ENCODE peak calls at places on chromosomes 11 and 22, in seven cellular contexts. K, N, B, D, Q, X and P are unnamed samples.

GRCh38 chr11:77386178-77386577 is 84.7 kb upstream of the GDPD4 start:
- DNase-seq in K (no peak), N (no peak), Q (no peak), X (no peak), B (no peak), D (peak), P (no peak)

GRCh38 chr11:120974980-120975379 is 48.9 kb upstream of the TBCEL start:
- DNase-seq in N (no peak), B (no peak), X (no peak), K (no peak), Q (no peak), D (peak), P (no peak)

GRCh38 chr11:58647141-58647699 is 24.8 kb downstream of the CNTF start:
- DNase-seq in N (no peak), X (no peak), K (no peak), D (no peak), Q (no peak), B (no peak), P (no peak)

GRCh38 chr11:12800032-12800671 is 125.9 kb downstream of the TEAD1 start:
- DNase-seq in X (no peak), Q (no peak), K (no peak), B (no peak), D (peak), N (no peak), P (peak)

GRCh38 chr22:46881373-46882118 is 119.1 kb downstream of the TBC1D22A start:
- DNase-seq in K (no peak), B (no peak), D (peak), Q (no peak), N (no peak), X (no peak), P (peak)

GRCh38 chr11:66614073-66614472 is 2.4 kb upstream of the RBM14 start:
- DNase-seq in Q (no peak), X (no peak), B (no peak), D (no peak), K (no peak), N (no peak), P (no peak)

GRCh38 chr11:95299078-95299611 is 68.1 kb upstream of the SESN3 start:
- DNase-seq in K (no peak), D (peak), Q (no peak), B (no peak), N (peak), X (no peak), P (no peak)

GRCh38 chr11:134266841-134267251 is 9.3 kb upstream of the GLB1L3 start:
- DNase-seq in D (peak), B (peak), Q (no peak), K (no peak), X (no peak), N (no peak), P (peak)

GRCh38 chr11:82855616-82856015 is 44.6 kb downstream of the PRCP start:
- DNase-seq in D (peak), N (no peak), K (no peak), B (no peak), X (no peak), Q (no peak), P (no peak)

GRCh38 chr11:84800755-84801346 is 826.3 kb downstream of the DLG2 start:
- DNase-seq in N (no peak), X (peak), D (peak), Q (no peak), K (no peak), B (no peak), P (peak)

GRCh38 chr11:65911682-65912568 is 6.9 kb downstream of the C11orf68 start:
- DNase-seq in Q (no peak), D (peak), K (no peak), B (peak), N (peak), X (no peak), P (peak)

GRCh38 chr11:82714346-82715174 is 19.1 kb downstream of the FAM181B start:
- DNase-seq in K (no peak), N (no peak), X (no peak), D (peak), Q (no peak), B (no peak), P (no peak)

GRCh38 chr11:120326845-120327281 is 1.8 kb downstream of the TLCD5 start:
- DNase-seq in D (peak), B (no peak), Q (no peak), X (no peak), N (no peak), K (no peak), P (no peak)

GRCh38 chr11:86958259-86958658 is 3.1 kb upstream of the FZD4 start:
- DNase-seq in N (no peak), K (no peak), D (no peak), X (no peak), B (no peak), Q (no peak), P (no peak)

GRCh38 chr11:120811199-120811598 is 212.7 kb upstream of the TBCEL start:
- DNase-seq in N (no peak), Q (no peak), B (no peak), X (no peak), K (no peak), D (no peak), P (no peak)

GRCh38 chr11:114827043-114827442 is 148.7 kb downstream of the NXPE2 start:
- DNase-seq in X (no peak), B (no peak), K (no peak), D (no peak), N (no peak), Q (no peak), P (no peak)

GRCh38 chr11:109423114-109423859 is 1.3 kb downstream of the C11orf87 start:
- DNase-seq in K (no peak), D (peak), B (no peak), N (peak), X (peak), Q (no peak), P (no peak)

GRCh38 chr22:44151661-44152060 is 29.1 kb upstream of the PARVG start:
- DNase-seq in Q (no peak), X (no peak), B (no peak), K (no peak), D (peak), N (no peak), P (peak)

GRCh38 chr11:13292970-13293369 is 15.4 kb downstream of the BMAL1 start:
- DNase-seq in X (no peak), N (no peak), B (peak), Q (no peak), D (no peak), K (no peak), P (no peak)

GRCh38 chr22:24526191-24526590 is 28.7 kb downstream of the GUCD1 start:
- DNase-seq in D (no peak), K (no peak), B (no peak), N (no peak), Q (no peak), X (no peak), P (no peak)

GRCh38 chr22:21876486-21877176 is 9.2 kb upstream of the MAPK1 start:
- DNase-seq in X (no peak), Q (no peak), B (no peak), D (peak), K (no peak), N (no peak), P (peak)

GRCh38 chr11:96794152-96794551 is 404.3 kb downstream of the JRKL start:
- DNase-seq in D (no peak), Q (no peak), X (no peak), B (no peak), K (no peak), N (no peak), P (peak)

GRCh38 chr11:126736682-126737404 is 263.7 kb downstream of the KIRREL3 start:
- DNase-seq in X (no peak), Q (no peak), B (no peak), D (no peak), N (no peak), K (no peak), P (no peak)

GRCh38 chr11:20057055-20057943 is 103.0 kb downstream of the DBX1 start:
- DNase-seq in X (no peak), D (peak), N (no peak), B (no peak), Q (no peak), K (no peak), P (peak)

GRCh38 chr11:124896821-124897391 is 759 bp downstream of the ROBO4 start:
- DNase-seq in B (no peak), X (no peak), D (no peak), Q (no peak), N (no peak), K (no peak), P (peak)

GRCh38 chr11:16097543-16097942 is 258.8 kb downstream of the SOX6 start:
- DNase-seq in B (no peak), X (no peak), Q (no peak), D (no peak), K (no peak), N (no peak), P (peak)

GRCh38 chr22:42621505-42622002 is 6.9 kb upstream of the POLDIP3 start:
- DNase-seq in D (peak), N (peak), B (peak), X (peak), K (peak), Q (peak), P (peak)

DNA sequence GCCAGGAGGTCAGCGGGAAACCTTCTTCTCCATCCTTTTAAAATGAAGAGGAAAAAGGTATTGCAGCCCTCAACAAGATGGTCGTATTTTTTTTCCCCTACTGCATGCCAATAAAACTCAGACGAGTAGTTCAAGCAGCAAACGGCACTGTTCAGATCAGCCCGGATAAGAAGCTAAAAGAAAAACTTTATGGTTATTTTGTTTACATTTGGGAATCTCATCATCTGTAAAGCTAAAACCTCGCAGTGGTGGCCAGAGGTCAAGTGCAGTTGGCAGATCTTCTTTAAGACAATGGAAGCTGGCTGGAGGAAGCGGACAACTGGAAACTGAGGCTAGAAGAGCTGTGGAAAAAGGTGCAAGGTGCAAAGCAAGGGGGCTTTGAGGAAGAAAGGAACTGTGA is 31.0 kb upstream of the CHRM4 start:
- DNase-seq in B (no peak), K (no peak), Q (no peak), X (no peak), D (no peak), N (no peak), P (no peak)
- TF ChIP-seq CTCF in B (no peak), K (no peak), Q (no peak), X (no peak), D (no peak), N (no peak), P (no peak)

DNA sequence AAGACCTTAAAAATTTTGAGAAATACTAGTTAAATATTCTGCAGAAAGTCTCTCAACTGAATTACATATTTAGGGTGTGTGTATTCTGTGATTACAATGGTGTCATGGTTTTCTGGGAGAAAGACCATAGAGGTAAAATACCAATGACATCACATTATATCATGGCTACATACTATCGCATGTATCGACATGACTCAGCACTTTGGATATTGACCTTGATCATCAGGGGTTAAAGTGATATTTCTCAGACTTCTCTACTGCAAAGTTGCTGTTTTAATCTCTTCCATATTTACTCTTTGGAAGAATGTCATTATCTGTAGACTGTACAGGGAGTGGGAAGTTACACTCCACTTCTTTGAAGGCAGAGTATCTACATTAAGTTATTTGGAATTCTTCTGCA is 1046.6 kb downstream of the FAM181B start:
- DNase-seq in N (no peak), X (no peak), Q (no peak), D (no peak), B (no peak), K (no peak), P (no peak)
- TF ChIP-seq CTCF in N (no peak), X (no peak), Q (no peak), D (no peak), B (no peak), K (no peak), P (no peak)

GRCh38 chr11:41058138-41058537 is 401.3 kb downstream of the LRRC4C start:
- DNase-seq in B (no peak), X (no peak), Q (no peak), K (no peak), N (no peak), D (no peak), P (no peak)

GRCh38 chr11:41053894-41054293 is 405.6 kb downstream of the LRRC4C start:
- DNase-seq in N (no peak), B (no peak), D (no peak), Q (no peak), X (no peak), K (no peak), P (peak)

GRCh38 chr11:41051919-41052630 is 407.4 kb downstream of the LRRC4C start:
- DNase-seq in K (no peak), Q (no peak), X (no peak), N (no peak), B (no peak), D (no peak), P (no peak)

DNA sequence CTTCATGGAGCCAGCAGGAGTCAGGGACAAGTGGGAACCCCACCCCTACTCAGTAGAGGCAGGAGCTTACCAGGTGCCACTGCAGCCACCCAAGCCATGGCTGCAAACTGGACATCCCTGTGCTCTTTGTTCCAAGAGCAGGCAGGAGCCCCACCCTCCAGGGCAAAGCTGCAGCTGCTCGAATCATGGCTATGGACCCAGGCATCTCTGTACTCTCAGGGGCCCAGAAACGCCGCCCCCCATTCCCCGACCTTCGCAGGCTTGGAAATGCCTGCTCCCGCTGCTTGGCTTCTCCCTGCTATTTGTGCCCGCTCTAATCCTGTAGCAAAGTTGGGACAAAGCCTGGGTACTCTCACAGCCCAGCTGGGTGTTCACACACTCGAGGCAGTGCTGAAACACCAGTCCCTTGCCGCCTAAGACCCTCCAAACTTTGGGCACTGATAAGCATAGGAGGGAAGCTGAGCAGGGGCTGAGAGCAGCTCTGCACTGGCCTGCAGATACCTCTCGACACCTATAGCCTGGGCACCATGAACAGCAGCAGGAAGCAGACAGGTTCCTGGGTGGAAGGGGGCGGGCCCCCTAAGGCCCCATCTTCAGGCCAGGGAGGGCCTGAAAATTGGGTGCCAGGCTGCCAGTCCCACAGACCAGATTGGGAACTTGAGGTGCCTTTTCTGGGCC is 402.4 kb downstream of the LRRC4C start:
- DNase-seq in N (no peak), B (no peak), Q (no peak), K (no peak), X (no peak), D (no peak), P (no peak)
- TF ChIP-seq CTCF in N (no peak), B (no peak), Q (no peak), K (no peak), X (no peak), D (no peak), P (no peak)

GRCh38 chr11:43282607-43283440 is 29.0 kb upstream of the API5 start:
- DNase-seq in D (peak), N (peak), K (peak), B (no peak), Q (peak), X (peak), P (peak)

GRCh38 chr11:43278302-43278956 is 33.4 kb upstream of the API5 start:
- DNase-seq in D (peak), X (no peak), N (no peak), Q (no peak), K (no peak), B (no peak), P (peak)
- TF ChIP-seq CTCF in D (peak), X (no peak), N (peak), Q (peak), K (no peak), B (no peak), P (peak)

DNA sequence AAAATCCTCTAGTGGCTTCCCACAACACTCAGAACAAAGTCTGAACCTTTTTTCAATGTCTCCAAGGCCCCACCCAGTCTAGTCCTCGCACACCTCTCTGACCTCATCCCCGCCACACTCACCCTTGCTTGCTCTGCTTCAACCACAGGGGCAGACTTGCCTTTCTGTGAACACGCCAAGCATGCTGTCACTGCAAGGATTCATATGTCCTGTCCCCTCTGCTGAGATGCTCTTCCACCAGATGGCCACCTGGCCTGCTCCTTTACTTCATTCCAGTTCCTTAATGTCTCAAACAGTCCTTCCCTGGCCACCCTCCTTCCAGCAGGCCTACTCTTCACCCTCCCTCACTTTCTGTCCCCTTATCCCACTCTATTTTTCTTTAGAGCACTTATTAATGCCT is 60.6 kb upstream of the ARHGAP20 start:
- DNase-seq in K (no peak), B (no peak), N (no peak), X (no peak), Q (no peak), D (no peak), P (no peak)
- TF ChIP-seq CTCF in K (no peak), B (no peak), N (no peak), X (no peak), Q (no peak), D (no peak), P (no peak)

GRCh38 chr11:45678962-45679361 is 13.5 kb upstream of the CHST1 start:
- DNase-seq in N (no peak), X (no peak), D (no peak), B (no peak), Q (no peak), K (no peak), P (no peak)
- TF ChIP-seq CTCF in N (no peak), X (no peak), D (no peak), B (no peak), Q (no peak), K (no peak), P (no peak)